ENCODE peak calls at places on chromosome 1, in ten cellular contexts. K is iPS DF 6.9, R is GM23338, F is hepatocyte, Q is brain microvascular endothelial cell, B is Panc1, U is transverse colon, S is HAP-1, V is IMR-90, H is kidney. J is an unnamed sample.

GRCh38 chr1:168454211-168454815 is 89.5 kb downstream of the XCL2 start:
- DNase-seq in K (no peak), R (no peak), F (no peak), Q (no peak), B (no peak), U (no peak), S (no peak), V (peak; percentile 66), H (no peak), J (no peak)

GRCh38 chr1:39898648-39899603 is 2.8 kb downstream of the MYCL start:
- DNase-seq in K (no peak), R (peak; percentile 96), F (peak; percentile 72), Q (peak; percentile 73), B (no peak), U (peak; percentile 44), S (peak; percentile 98), V (peak; percentile 64), H (no peak), J (no peak)

GRCh38 chr1:38028105-38028591 is 15.6 kb downstream of the UTP11 start:
- DNase-seq in K (no peak), R (peak; percentile 43), F (no peak), Q (no peak), B (no peak), U (no peak), S (no peak), V (no peak), H (no peak), J (no peak)

GRCh38 chr1:199877626-199878384 is 149.7 kb upstream of the NR5A2 start:
- DNase-seq in K (no peak), R (no peak), F (no peak), Q (no peak), B (no peak), U (no peak), S (no peak), V (no peak), H (no peak), J (no peak)

GRCh38 chr1:224205438-224205840 is 22.4 kb downstream of the DEGS1 start:
- DNase-seq in K (no peak), R (no peak), F (peak; percentile 72), Q (peak; percentile 57), B (no peak), U (no peak), S (no peak), V (peak; percentile 91), H (no peak), J (no peak)

GRCh38 chr1:235075121-235075954 is 53.3 kb downstream of the TOMM20 start:
- DNase-seq in K (no peak), R (no peak), F (peak; percentile 49), Q (peak; percentile 92), B (no peak), U (peak; percentile 58), S (no peak), V (peak; percentile 97), H (peak; percentile 93), J (no peak)

GRCh38 chr1:219461891-219462528 is 150.9 kb downstream of the ZC3H11B start:
- DNase-seq in K (no peak), R (no peak), F (no peak), Q (no peak), B (no peak), U (no peak), S (no peak), V (no peak), H (no peak), J (no peak)

GRCh38 chr1:235253219-235253640 is 74.7 kb downstream of the ARID4B start:
- DNase-seq in K (peak; percentile 41), R (peak; percentile 89), F (peak; percentile 75), Q (peak; percentile 67), B (peak; percentile 69), U (peak; percentile 60), S (peak; percentile 82), V (peak; percentile 72), H (no peak), J (peak; percentile 71)

GRCh38 chr1:214317734-214318133 is 36.8 kb downstream of the SMYD2 start:
- DNase-seq in K (no peak), R (peak; percentile 53), F (no peak), Q (no peak), B (no peak), U (no peak), S (no peak), V (no peak), H (no peak), J (no peak)
- H3K4me3 ChIP-seq in K (no peak overlapping the region), R (peak overlapping the region; percentile 11), F (no peak overlapping the region), Q (no peak overlapping the region), B (no peak overlapping the region), U (no peak overlapping the region), S (no peak overlapping the region), V (no peak overlapping the region), H (no peak overlapping the region), J (no peak overlapping the region)

GRCh38 chr1:109356959-109357358 is 40.8 kb downstream of the SORT1 start:
- DNase-seq in K (no peak), R (no peak), F (no peak), Q (no peak), B (no peak), U (no peak), S (no peak), V (peak; percentile 39), H (no peak), J (no peak)

GRCh38 chr1:109357673-109358072 is 40.0 kb downstream of the SORT1 start:
- DNase-seq in K (no peak), R (no peak), F (no peak), Q (peak; percentile 41), B (no peak), U (no peak), S (no peak), V (peak; percentile 49), H (no peak), J (no peak)

GRCh38 chr1:109361114-109361513 is 36.6 kb downstream of the SORT1 start:
- DNase-seq in K (no peak), R (no peak), F (no peak), Q (no peak), B (no peak), U (no peak), S (no peak), V (no peak), H (no peak), J (no peak)

GRCh38 chr1:109365642-109366204 is 32.0 kb downstream of the SORT1 start:
- DNase-seq in K (no peak), R (no peak), F (peak; percentile 16), Q (no peak), B (no peak), U (peak; percentile 69), S (peak; percentile 14), V (no peak), H (no peak), J (no peak)

DNA sequence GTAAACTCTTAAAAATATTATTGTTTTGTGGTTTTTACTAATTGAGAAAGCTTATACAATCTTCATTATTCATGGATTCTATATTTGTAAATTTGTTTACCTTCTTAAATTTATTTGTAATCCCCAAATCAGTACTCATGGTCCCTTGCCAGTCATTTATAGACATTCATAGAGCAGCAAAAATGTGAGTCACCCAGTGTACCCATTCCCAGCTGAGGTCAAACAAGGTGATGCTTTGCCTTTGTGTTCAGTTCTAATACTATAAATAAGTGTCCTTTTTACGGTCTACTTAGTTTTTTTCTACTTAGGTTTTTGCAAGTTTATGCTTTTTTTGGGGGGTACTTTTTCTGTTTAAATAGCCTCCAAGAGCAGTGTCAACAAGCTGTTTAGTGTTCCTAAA is 36.1 kb downstream of the SORT1 start:
- DNase-seq in K (no peak), R (no peak), F (no peak), Q (no peak), B (no peak), U (no peak), S (no peak), V (peak; percentile 40), H (no peak), J (no peak)
- H3K4me3 ChIP-seq in K (no peak overlapping the region), R (no peak overlapping the region), F (no peak overlapping the region), Q (no peak overlapping the region), B (no peak overlapping the region), U (no peak overlapping the region), S (no peak overlapping the region), V (no peak overlapping the region), H (no peak overlapping the region), J (no peak overlapping the region)

GRCh38 chr1:89734437-89734836 is 86.4 kb upstream of the LRRC8D start:
- DNase-seq in K (no peak), R (no peak), F (no peak), Q (no peak), B (no peak), U (no peak), S (no peak), V (no peak), H (no peak), J (no peak)

GRCh38 chr1:89735449-89735848 is 85.4 kb upstream of the LRRC8D start:
- DNase-seq in K (no peak), R (no peak), F (no peak), Q (no peak), B (no peak), U (no peak), S (no peak), V (no peak), H (no peak), J (no peak)

GRCh38 chr1:89728381-89728780 is 92.5 kb upstream of the LRRC8D start:
- DNase-seq in K (no peak), R (no peak), F (no peak), Q (no peak), B (no peak), U (no peak), S (no peak), V (no peak), H (no peak), J (no peak)

GRCh38 chr1:89733748-89734147 is 87.1 kb upstream of the LRRC8D start:
- DNase-seq in K (no peak), R (no peak), F (no peak), Q (no peak), B (no peak), U (no peak), S (no peak), V (no peak), H (no peak), J (no peak)

GRCh38 chr1:89732643-89733222 is 88.1 kb upstream of the LRRC8D start:
- DNase-seq in K (no peak), R (no peak), F (no peak), Q (no peak), B (no peak), U (no peak), S (no peak), V (no peak), H (no peak), J (no peak)
- H3K4me3 ChIP-seq in K (no peak overlapping the region), R (no peak overlapping the region), F (no peak overlapping the region), Q (no peak overlapping the region), B (no peak overlapping the region), U (no peak overlapping the region), S (no peak overlapping the region), V (no peak overlapping the region), H (no peak overlapping the region), J (no peak overlapping the region)

DNA sequence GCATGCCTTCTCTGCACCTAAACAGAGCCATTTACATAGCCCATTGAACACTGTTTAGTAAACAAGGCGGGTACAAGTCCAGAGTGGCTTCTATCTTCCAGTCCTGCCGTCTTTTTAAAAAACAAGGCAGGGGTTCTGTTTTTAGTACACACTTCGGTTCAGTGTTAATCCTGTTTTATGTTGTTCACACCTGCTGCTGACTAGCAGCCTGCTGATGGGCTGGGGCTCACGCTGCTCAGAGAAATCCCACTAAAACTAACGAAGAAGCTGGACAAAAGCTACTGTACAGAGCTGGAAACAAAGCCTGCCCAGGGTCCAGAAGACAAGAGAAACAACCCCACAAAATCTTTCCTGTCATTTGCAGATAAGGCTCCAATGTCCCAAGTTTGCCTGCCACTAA is 13.2 kb downstream of the ESRRG start:
- DNase-seq in K (no peak), R (no peak), F (no peak), Q (no peak), B (no peak), U (no peak), S (peak; percentile 30), V (no peak), H (no peak), J (no peak)
- H3K4me3 ChIP-seq in K (no peak overlapping the region), R (no peak overlapping the region), F (no peak overlapping the region), Q (no peak overlapping the region), B (no peak overlapping the region), U (no peak overlapping the region), S (no peak overlapping the region), V (no peak overlapping the region), H (no peak overlapping the region), J (no peak overlapping the region)